ENCODE peak calls at places on chromosomes 5 and 9, in eight cellular contexts. L, W, Z, T, B, X, P and V are unnamed samples.

GRCh38 chr9:24035816-24036215 is 209.8 kb upstream of the ELAVL2 start:
- DNase-seq in L (no peak), W (no peak), Z (no peak), T (no peak), B (no peak), X (no peak), P (no peak), V (no peak)

GRCh38 chr9:9670454-9670853 is 942.3 kb downstream of the PTPRD start:
- DNase-seq in L (no peak), W (no peak), Z (no peak), T (no peak), B (no peak), X (no peak), P (no peak), V (no peak)

GRCh38 chr5:29079771-29080170 is 2041.4 kb upstream of the CDH9 start:
- DNase-seq in L (no peak), W (no peak), Z (no peak), T (no peak), B (no peak), X (no peak), P (no peak), V (no peak)

GRCh38 chr9:133023117-133023890 is 7.5 kb upstream of the GTF3C5 start:
- DNase-seq in L (no peak), W (no peak), Z (peak), T (no peak), B (no peak), X (no peak), P (no peak), V (no peak)

GRCh38 chr9:26537211-26537610 is 355.4 kb downstream of the CAAP1 start:
- DNase-seq in L (no peak), W (no peak), Z (no peak), T (no peak), B (no peak), X (no peak), P (no peak), V (no peak)

GRCh38 chr5:110058175-110058574 is 368.4 kb downstream of the MAN2A1 start:
- DNase-seq in L (no peak), W (no peak), Z (no peak), T (no peak), B (no peak), X (no peak), P (no peak), V (no peak)

GRCh38 chr9:135148386-135148785 is 60.9 kb downstream of the OLFM1 start:
- DNase-seq in L (no peak), W (no peak), Z (no peak), T (no peak), B (no peak), X (no peak), P (no peak), V (no peak)

GRCh38 chr9:137294684-137295312 is 7.3 kb downstream of the NRARP start:
- DNase-seq in L (no peak), W (no peak), Z (no peak), T (no peak), B (no peak), X (peak), P (no peak), V (no peak)

GRCh38 chr5:57311251-57311650 is 137.4 kb downstream of the GPBP1 start:
- DNase-seq in L (no peak), W (no peak), Z (no peak), T (no peak), B (no peak), X (peak), P (no peak), V (no peak)

GRCh38 chr5:57304931-57305330 is 131.1 kb downstream of the GPBP1 start:
- DNase-seq in L (no peak), W (no peak), Z (no peak), T (no peak), B (no peak), X (no peak), P (no peak), V (no peak)

GRCh38 chr5:57303985-57304384 is 130.1 kb downstream of the GPBP1 start:
- DNase-seq in L (no peak), W (no peak), Z (no peak), T (no peak), B (no peak), X (no peak), P (no peak), V (no peak)

GRCh38 chr5:57306359-57306758 is 132.5 kb downstream of the GPBP1 start:
- DNase-seq in L (no peak), W (no peak), Z (no peak), T (no peak), B (no peak), X (no peak), P (no peak), V (no peak)

DNA sequence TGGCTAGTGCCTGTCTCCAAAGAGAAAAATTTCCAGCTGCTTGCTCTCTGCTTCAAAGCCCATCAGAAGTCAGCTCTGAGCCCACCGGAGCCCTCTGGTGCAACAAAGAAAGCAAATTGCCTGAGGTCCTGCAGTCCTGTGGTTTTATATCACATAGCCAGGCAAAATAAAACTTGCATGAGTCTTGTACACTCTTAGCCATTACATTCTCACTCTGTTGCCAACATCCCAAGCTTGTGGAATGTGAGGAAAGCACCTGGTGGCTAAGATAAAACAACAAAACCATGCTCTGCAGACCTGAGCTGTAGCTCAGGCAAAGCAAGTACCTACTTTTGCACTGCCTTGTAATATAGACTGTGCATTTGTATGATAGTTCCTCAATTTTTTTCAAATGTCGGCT is 133.7 kb downstream of the GPBP1 start:
- DNase-seq in L (no peak), W (no peak), Z (no peak), T (no peak), B (no peak), X (peak), P (no peak), V (no peak)
- H3K4me3 ChIP-seq in L (no peak), W (no peak), Z (no peak), T (no peak), B (no peak), X (no peak), P (no peak), V (no peak)

GRCh38 chr5:181223041-181223728 is at the start of gene TRIM41:
- DNase-seq in L (peak), W (peak), Z (peak), T (peak), B (peak), X (peak), P (peak), V (peak)
- TF ChIP-seq CTCF in L (peak), W (no peak), Z (peak), T (no peak), B (no peak), X (no peak), P (no peak), V (no peak)

DNA sequence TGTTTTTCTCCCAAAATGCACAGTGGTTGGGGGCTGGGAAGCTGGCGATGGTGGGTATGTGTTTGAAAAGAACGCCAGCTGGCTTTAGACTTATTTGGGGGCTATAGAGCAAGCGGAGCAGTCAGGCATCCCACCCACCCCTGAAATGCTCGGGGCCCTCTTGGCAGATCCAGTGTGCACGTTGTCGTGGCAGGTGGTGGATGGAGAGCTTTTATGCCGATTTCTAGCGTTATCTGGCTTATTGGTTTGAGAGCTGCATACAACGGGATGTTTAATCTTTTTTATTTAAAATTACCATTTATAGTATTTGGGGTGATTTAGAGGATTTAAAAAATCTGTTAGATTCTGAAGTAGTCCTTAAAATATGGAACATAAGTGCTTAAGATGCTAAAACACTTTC is 8.1 kb downstream of the BASP1 start:
- DNase-seq in L (no peak), W (no peak), Z (no peak), T (no peak), B (no peak), X (no peak), P (no peak), V (no peak)
- H3K4me3 ChIP-seq in L (no peak), W (no peak), Z (no peak), T (peak), B (no peak), X (no peak), P (no peak), V (no peak)

DNA sequence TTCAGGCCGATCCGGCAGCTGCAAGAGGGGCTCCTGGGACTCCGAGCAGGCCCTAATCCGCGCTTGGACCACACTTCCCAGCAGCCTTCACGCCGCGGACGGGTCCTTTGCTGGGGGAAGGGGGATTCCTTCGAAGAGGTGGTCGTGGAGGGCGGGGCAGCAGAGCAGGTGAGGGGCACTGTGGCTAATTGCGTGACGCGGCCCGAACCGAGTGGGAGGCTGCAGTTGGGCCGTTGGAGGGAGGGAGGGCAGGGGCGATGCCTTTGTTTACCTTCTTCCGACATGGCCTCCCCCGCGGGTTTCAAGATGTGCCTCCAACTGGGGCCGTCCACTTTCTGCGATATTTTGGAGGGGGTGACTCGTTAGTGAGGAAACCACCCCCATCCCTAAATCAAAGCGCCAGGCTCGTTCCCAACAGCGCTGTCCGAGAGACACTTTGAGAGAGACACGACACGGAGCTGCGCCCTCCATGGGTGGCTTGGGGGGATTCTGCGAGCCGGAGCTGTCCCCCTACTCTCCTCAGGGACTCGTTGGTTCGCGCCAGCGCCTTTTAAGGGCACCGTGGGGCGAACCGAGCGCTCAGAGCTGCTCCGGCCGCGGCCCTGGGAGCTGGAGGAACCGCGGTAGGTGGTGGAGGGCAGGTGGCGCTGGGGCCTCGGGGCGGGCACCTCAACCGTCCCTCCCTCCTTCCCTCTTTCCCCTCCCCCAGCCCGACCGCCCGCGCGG is at the start of gene FAM53C:
- DNase-seq in L (no peak), W (peak), Z (peak), T (peak), B (peak), X (peak), P (peak), V (peak)
- TF ChIP-seq CTCF in L (no peak), W (no peak), Z (no peak), T (no peak), B (no peak), X (no peak), P (no peak), V (no peak)

DNA sequence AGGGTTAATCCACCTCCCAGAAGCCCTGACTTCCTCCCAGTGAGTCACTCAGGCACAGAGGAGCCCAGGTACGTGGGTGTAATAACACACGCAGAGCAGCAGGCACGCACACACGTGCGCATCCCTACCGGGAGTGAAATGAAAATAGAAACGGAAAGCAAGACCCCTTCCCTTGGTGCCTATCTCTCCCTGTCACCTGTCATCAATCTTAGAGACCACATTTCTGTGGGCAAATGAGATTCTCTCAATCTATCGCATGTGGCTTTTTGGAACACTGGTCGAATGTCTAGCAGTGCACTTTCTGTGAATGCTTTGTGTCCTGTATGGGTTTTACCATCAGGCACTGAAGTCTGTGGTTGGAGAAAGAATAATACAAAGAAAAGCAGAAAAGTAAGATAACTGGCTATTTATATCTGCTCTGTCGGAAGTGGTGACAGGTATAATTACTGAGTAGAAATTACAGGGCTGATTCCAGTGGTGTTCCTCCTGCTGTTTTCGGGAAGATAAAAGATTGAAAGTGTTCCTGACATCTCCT is 137.7 kb upstream of the GRIA1 start:
- DNase-seq in L (no peak), W (no peak), Z (no peak), T (no peak), B (no peak), X (peak), P (no peak), V (no peak)
- H3K4me3 ChIP-seq in L (no peak), W (no peak), Z (no peak), T (no peak), B (no peak), X (no peak), P (no peak), V (no peak)

DNA sequence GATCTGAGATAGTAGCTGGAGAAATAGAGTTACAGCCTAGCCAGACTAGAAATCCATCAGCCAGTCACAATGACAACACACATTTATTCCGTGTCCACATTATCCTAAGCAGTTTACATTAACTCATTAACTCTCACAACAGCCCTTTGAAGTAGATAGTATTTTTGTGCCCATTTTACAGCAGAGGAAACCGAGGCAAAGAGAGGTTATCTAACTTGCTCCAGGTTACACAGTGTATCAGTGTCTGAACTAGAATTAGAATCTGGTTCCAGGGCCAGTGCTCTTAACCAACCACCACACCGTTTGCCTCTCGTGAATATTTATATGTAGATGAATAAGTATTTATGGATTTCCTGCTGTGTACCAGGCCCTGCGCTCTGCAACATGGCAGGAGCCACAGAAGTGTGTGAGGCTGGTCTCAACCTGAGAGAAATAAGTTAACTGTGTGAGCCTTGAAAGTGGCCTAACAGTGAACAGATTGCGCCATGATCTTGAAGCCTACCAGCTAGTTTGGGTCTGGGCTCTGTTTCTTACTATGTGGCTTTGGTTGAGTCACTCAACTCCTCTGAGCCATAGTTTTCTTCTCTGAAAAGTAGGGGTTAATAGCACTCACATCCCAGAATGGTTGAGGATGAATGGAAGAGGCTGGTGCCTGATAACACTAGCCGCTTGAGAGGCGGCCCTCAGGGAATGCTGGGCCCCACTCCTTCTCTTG is 121.4 kb downstream of the RGS3 start:
- DNase-seq in L (no peak), W (no peak), Z (no peak), T (no peak), B (no peak), X (no peak), P (no peak), V (no peak)
- TF ChIP-seq CTCF in L (no peak), W (no peak), Z (no peak), T (no peak), B (no peak), X (no peak), P (no peak), V (no peak)